ENCODE peak calls at places on chromosome 12, in five cellular contexts. H is right lobe of liver, G is HFF-Myc, Y is lower leg skin, B is WTC11. W is an unnamed sample.

GRCh38 chr12:21428241-21428640 is 9.2 kb upstream of the PYROXD1 start:
- DNase-seq in H (no peak), G (no peak), Y (no peak), B (no peak), W (no peak)

GRCh38 chr12:91778938-91779400 is 366.7 kb downstream of the BTG1 start:
- DNase-seq in H (no peak), G (peak), Y (peak), B (no peak), W (no peak)

GRCh38 chr12:47111392-47111778 is 31.6 kb upstream of the AMIGO2 start:
- DNase-seq in H (no peak), G (no peak), Y (no peak), B (no peak), W (no peak)

GRCh38 chr12:105233045-105233905 is 2.7 kb downstream of the APPL2 start:
- DNase-seq in H (no peak), G (no peak), Y (no peak), B (no peak), W (no peak)

GRCh38 chr12:51368640-51369517 is 22.3 kb downstream of the GALNT6 start:
- DNase-seq in H (peak), G (no peak), Y (peak), B (peak), W (no peak)

GRCh38 chr12:131454418-131455217 is 256.3 kb upstream of the SFSWAP start:
- DNase-seq in H (no peak), G (no peak), Y (no peak), B (peak), W (no peak)

GRCh38 chr12:19491863-19492262 is 52.6 kb downstream of the AEBP2 start:
- DNase-seq in H (no peak), G (peak), Y (no peak), B (no peak), W (no peak)

GRCh38 chr12:5050542-5050941 is 6.9 kb downstream of the KCNA5 start:
- DNase-seq in H (no peak), G (no peak), Y (no peak), B (no peak), W (no peak)

GRCh38 chr12:77122661-77123060 is 57.3 kb upstream of the E2F7 start:
- DNase-seq in H (no peak), G (no peak), Y (no peak), B (no peak), W (no peak)

GRCh38 chr12:7916936-7917335 is 19.1 kb downstream of the SLC2A3 start:
- DNase-seq in H (no peak), G (no peak), Y (no peak), B (no peak), W (no peak)

GRCh38 chr12:130761537-130762318 is 45.6 kb upstream of the RIMBP2 start:
- DNase-seq in H (no peak), G (peak), Y (no peak), B (peak), W (peak)

DNA sequence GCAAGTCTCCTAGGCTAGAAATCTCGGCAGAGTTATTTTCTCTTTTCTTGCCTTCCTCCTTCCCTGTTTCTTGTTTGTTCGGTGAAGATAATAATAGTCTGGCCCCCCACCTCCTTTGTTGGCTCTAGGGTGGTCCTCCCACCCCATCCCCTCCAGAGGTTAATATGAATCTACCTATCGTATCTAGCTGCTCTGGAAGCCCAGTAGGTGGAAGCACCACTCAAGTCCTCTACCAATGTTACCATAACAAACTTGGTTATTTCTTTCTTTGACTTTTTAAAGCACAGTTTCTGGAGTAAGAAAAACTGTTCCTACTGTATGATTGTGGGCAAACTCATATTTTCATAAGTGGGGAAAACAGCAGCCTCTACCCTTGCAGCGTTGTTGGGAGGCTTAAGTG is 19.7 kb upstream of the GRIP1 start:
- DNase-seq in H (no peak), G (no peak), Y (no peak), B (no peak), W (no peak)
- TF ChIP-seq CTCF in H (no peak), G (no peak), Y (no peak), B (no peak), W (no peak)

DNA sequence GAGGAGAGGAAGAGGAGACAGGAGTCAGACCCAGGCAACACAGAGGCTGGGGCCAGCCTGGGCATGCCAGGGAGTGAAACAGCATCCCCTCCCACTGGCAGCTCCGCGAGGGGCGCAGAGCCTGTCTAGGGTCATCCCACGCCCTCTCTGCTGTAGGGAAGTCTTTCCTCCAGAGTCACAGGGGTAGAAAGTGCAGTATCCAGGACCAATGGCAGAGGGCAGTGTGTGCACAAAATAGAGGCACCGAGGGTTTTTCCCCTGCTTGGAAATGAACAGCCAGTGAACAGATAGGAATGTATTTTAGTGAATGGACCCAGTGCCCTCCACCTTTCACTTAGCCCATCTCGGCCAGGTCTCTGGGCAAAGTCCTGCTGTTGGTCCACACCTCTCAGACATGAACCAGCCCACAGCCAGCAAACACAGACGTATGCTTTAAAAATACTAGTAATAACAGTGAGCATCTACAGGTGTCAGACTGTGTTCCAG is 9.4 kb upstream of the KRT74 start:
- DNase-seq in H (peak), G (peak), Y (peak), B (peak), W (no peak)
- TF ChIP-seq CTCF in H (peak), G (peak), Y (no peak), B (no peak), W (peak)

DNA sequence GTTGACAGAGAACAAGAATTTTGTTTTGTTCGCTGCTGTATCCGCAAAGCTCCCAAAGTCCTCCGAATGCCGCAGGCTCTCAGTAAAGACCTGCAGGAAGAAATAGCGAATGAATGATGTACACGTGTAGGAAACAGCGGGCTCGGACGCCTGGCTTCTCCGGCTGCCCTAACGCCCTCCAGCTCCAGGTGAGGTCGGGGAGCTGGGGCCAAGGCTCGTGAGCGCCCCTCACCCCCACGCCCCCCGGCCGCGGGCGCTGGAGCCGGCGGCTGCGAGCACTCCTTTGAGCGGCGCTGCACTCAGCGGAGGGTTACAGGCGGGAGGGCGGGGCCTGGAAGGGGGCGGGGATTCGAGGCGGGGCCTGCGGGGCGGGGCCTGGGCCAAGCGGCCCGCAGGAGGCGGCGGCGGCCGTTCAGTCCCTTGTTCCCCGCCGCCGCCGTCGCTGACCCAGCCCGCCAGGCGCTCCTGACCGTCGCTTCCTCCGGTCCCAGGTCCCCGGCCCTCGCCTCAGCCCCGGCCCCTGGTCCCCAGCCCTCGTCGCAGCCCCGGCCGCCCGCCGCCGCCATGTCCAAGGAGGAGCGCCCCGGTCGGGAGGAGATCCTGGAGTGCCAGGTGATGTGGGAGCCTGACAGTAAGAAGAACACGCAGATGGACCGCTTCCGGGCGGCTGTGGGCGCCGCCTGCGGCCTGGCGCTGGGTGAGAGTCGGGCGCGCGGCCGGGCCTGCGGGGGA is at the start of gene AACS:
- DNase-seq in H (peak), G (no peak), Y (peak), B (peak), W (peak)
- TF ChIP-seq CTCF in H (no peak), G (no peak), Y (no peak), B (no peak), W (peak)

GRCh38 chr12:89470741-89471504 is 53.7 kb downstream of the GALNT4 start:
- DNase-seq in H (no peak), G (no peak), Y (no peak), B (no peak), W (no peak)
- TF ChIP-seq CTCF in H (peak), G (peak), Y (no peak), B (peak), W (peak)

GRCh38 chr12:9798008-9798619 is 29.2 kb upstream of the KLRF1 start:
- DNase-seq in H (no peak), G (peak), Y (peak), B (peak), W (no peak)
- TF ChIP-seq CTCF in H (peak), G (peak), Y (no peak), B (no peak), W (peak)

GRCh38 chr12:26631846-26632245 is 201.1 kb downstream of the ITPR2 start:
- DNase-seq in H (no peak), G (no peak), Y (no peak), B (no peak), W (no peak)

GRCh38 chr12:26629864-26630263 is 203.1 kb downstream of the ITPR2 start:
- DNase-seq in H (no peak), G (no peak), Y (no peak), B (no peak), W (peak)

GRCh38 chr12:26627335-26627734 is 205.7 kb downstream of the ITPR2 start:
- DNase-seq in H (no peak), G (no peak), Y (no peak), B (no peak), W (no peak)

GRCh38 chr12:26630546-26631027 is 202.4 kb downstream of the ITPR2 start:
- DNase-seq in H (no peak), G (peak), Y (no peak), B (no peak), W (no peak)

DNA sequence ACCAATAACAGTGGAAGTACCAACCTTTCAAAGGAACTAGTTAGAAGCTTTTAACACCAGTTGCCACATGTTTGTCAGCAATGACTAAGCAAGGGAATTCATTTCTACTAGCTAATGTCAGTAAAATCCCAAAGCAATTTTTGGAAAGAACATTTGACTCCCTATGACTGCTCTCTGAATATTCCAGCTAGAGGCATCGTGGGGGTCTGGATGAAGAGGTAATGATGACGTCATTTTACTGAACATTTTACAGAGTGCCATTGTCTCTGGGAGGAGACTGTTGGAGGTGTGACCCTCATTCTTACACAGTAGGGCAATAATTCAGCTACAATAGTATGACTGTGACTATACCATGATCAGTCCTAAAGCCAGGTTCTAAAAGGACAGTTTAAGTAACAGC is 204.8 kb downstream of the ITPR2 start:
- DNase-seq in H (no peak), G (no peak), Y (no peak), B (no peak), W (no peak)
- TF ChIP-seq CTCF in H (no peak), G (no peak), Y (no peak), B (no peak), W (no peak)

GRCh38 chr12:109842021-109842420 is 8.8 kb upstream of the TRPV4 start:
- DNase-seq in H (no peak), G (no peak), Y (no peak), B (no peak), W (no peak)
- TF ChIP-seq CTCF in H (no peak), G (no peak), Y (no peak), B (no peak), W (no peak)

GRCh38 chr12:24810378-24810777 is 138.5 kb downstream of the BCAT1 start:
- DNase-seq in H (no peak), G (no peak), Y (no peak), B (no peak), W (no peak)
- TF ChIP-seq CTCF in H (no peak), G (no peak), Y (no peak), B (no peak), W (no peak)

DNA sequence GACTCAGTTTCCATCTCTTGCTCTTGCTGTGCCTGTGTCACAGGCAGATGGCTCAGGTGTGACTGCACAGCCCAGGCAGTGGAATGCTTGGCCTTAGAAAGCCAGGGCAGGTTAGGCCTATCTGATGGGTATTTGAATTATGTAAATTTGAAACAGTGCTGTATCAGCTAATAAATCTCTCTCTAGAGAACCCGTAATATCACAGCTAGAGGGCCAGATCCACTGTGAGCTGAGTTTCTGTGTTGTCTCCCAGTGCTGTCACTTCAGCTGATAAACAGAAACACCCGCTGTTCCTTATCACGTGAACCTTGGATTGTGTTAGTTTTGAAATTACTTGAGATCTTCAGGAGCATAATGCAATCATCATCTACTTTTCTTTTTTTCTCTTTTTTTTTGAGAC is 21.5 kb upstream of the ALDH2 start:
- DNase-seq in H (no peak), G (no peak), Y (no peak), B (no peak), W (no peak)
- TF ChIP-seq CTCF in H (no peak), G (no peak), Y (no peak), B (no peak), W (no peak)